ENCODE peak calls at places on chromosomes 7 and 10, in four cellular contexts. G is SJCRH30, K is colonic mucosa, P is pancreas. U is an unnamed sample. For H3K4me1, the result is how much of the 10 kb centered on the place peaks cover.

GRCh38 chr10:93261961-93262610 is 188.4 kb downstream of the CYP26A1 start:
- DNase-seq in G (no peak), K (no peak), P (no peak), U (no peak)

GRCh38 chr7:75575488-75576112 is 83.5 kb downstream of the SPDYE5 start:
- DNase-seq in G (peak), K (no peak), P (no peak), U (no peak)

GRCh38 chr10:132945125-132945893 is 2.9 kb upstream of the CFAP46 start:
- DNase-seq in G (no peak), K (no peak), P (peak), U (no peak)

GRCh38 chr10:77925795-77926565 is 575 bp downstream of the DLG5 start:
- DNase-seq in G (peak), K (peak), P (peak), U (peak)

GRCh38 chr10:15209827-15210509 is 41.5 kb upstream of the NMT2 start:
- DNase-seq in G (peak), K (peak), P (peak), U (peak)

GRCh38 chr7:32275216-32275979 is 205.2 kb upstream of the PDE1C start:
- DNase-seq in G (no peak), K (no peak), P (no peak), U (no peak)

GRCh38 chr10:121572857-121573540 is 25.2 kb downstream of the FGFR2 start:
- DNase-seq in G (no peak), K (peak), P (no peak), U (no peak)

GRCh38 chr10:78747366-78747955 is 321.3 kb upstream of the ZMIZ1 start:
- DNase-seq in G (no peak), K (no peak), P (no peak), U (no peak)

GRCh38 chr10:72483452-72483851 is 128.7 kb upstream of the DNAJB12 start:
- DNase-seq in G (peak), K (no peak), P (no peak), U (no peak)

GRCh38 chr7:81846398-81846797 is 76.6 kb upstream of the HGF start:
- DNase-seq in G (no peak), K (no peak), P (no peak), U (no peak)

GRCh38 chr10:46553238-46554049 is 3.0 kb downstream of the GPRIN2 start:
- DNase-seq in G (no peak), K (peak), P (peak), U (peak)

GRCh38 chr7:96596120-96596826 is 113.4 kb downstream of the SEM1 start:
- DNase-seq in G (peak), K (no peak), P (no peak), U (no peak)

GRCh38 chr10:52318822-52319464 is 4.9 kb downstream of the DKK1 start:
- DNase-seq in G (no peak), K (no peak), P (no peak), U (no peak)

GRCh38 chr7:80078159-80078731 is 56.4 kb upstream of the GNAI1 start:
- DNase-seq in G (no peak), K (no peak), P (no peak), U (no peak)

GRCh38 chr7:1676550-1677071 is 6.5 kb downstream of the ELFN1 start:
- DNase-seq in G (no peak), K (no peak), P (no peak), U (no peak)

GRCh38 chr10:110918269-110918632 is 729 bp downstream of the BBIP1 start:
- DNase-seq in G (no peak), K (peak), P (no peak), U (peak)

GRCh38 chr7:4108951-4109350 is 573.1 kb upstream of the FOXK1 start:
- DNase-seq in G (no peak), K (no peak), P (no peak), U (no peak)

GRCh38 chr7:139840776-139841175 is 11.7 kb downstream of the TBXAS1 start:
- DNase-seq in G (no peak), K (no peak), P (no peak), U (no peak)

GRCh38 chr7:132319481-132319880 is 256.8 kb downstream of the PLXNA4 start:
- DNase-seq in G (no peak), K (no peak), P (no peak), U (no peak)

GRCh38 chr7:39682042-39682441 is 58.7 kb downstream of the RALA start:
- DNase-seq in G (no peak), K (no peak), P (no peak), U (no peak)

GRCh38 chr7:149706398-149706797 is 67.0 kb downstream of the ZNF467 start:
- DNase-seq in G (no peak), K (no peak), P (no peak), U (no peak)

GRCh38 chr7:129315916-129316315 is 91.1 kb downstream of the AHCYL2 start:
- DNase-seq in G (peak), K (no peak), P (no peak), U (no peak)

GRCh38 chr10:30637881-30638467 is 8.4 kb upstream of the LYZL2 start:
- DNase-seq in G (peak), K (no peak), P (no peak), U (no peak)

GRCh38 chr7:27048438-27048837 is 47.4 kb downstream of the HOXA1 start:
- DNase-seq in G (no peak), K (no peak), P (no peak), U (no peak)

GRCh38 chr10:72784551-72785421 is 92.8 kb downstream of the MCU start:
- DNase-seq in G (peak), K (peak), P (no peak), U (peak)

GRCh38 chr10:34286136-34286739 is 528.9 kb downstream of the PARD3 start:
- DNase-seq in G (no peak), K (no peak), P (no peak), U (no peak)

GRCh38 chr10:34282186-34282585 is 532.9 kb downstream of the PARD3 start:
- DNase-seq in G (no peak), K (no peak), P (no peak), U (no peak)

GRCh38 chr10:34280599-34281374 is 534.3 kb downstream of the PARD3 start:
- DNase-seq in G (no peak), K (no peak), P (no peak), U (no peak)

GRCh38 chr10:34281661-34282060 is 533.4 kb downstream of the PARD3 start:
- DNase-seq in G (no peak), K (no peak), P (no peak), U (no peak)
- H3K4me3 ChIP-seq in G (no peak), K (no peak), P (no peak), U (no peak)

GRCh38 chr10:88386878-88387773 is 196.0 kb downstream of the RNLS start:
- DNase-seq in G (no peak), K (peak), P (no peak), U (peak)
- H3K4me1 ChIP-seq in G (under half), K (under half), P (under half), U (under half)

DNA sequence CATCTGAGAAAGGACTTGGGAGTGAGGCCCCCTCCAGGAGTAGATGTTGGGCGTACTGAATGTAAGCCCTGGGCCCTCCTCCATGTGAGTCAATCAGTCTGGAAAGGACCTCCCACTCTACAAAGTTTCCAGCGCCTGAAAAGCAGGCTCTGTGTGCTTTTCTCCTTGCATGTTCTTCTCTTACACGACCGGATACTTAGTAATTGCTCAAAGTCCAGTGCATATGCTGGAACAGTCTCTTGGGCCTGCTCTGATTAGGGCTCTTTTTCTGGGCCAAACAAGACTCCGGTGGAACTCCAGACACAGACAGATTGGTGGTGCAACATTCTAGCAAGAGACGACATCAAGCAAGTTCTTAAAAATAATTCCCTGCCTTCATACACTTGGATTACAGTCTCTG is 38.3 kb upstream of the RAPGEF5 start:
- DNase-seq in G (no peak), K (no peak), P (no peak), U (no peak)
- H3K4me3 ChIP-seq in G (no peak), K (no peak), P (no peak), U (no peak)

DNA sequence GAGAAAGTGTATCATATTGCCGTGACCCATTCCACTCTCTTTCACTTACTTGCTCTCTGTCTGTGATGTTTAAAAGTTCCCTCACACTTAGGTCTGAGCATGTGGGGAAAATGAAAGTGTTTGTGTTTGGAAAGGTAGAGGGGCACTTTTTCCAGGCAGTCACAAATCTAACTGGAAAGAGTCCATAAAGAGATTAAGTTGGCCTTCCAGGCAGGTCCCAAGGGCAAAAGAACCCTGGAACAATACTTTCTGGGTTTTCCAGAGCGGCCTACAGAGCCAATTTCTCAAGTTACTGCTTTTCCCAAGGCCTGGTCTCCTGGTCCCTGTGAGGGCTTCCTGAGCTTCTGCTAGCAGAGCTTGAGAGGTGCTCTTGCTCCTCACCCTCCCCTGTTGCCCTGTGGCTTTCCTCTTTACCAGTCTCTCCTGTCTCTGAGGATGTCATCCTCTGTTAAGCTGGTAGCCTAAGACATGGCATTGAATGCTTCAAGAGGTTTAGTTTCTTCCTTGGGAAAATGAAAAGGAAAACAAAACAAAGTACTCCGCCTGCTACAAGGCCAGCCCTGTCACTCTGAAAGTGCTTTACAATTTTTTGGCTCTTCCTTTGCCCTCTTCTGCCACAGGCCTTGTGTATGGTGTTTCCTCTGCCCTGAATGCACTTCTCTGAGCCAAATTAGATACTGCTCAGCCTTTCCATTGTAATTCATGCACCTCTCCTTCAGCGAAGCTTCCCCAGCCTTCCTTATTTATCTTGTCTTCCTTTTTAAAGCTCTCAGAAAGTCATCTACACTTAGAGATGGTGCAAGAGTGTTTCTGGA is 20.1 kb downstream of the TES start:
- DNase-seq in G (no peak), K (no peak), P (no peak), U (no peak)
- H3K4me1 ChIP-seq in G (under half), K (under half), P (under half), U (under half)

GRCh38 chr10:129711261-129711660 is 244.2 kb downstream of the MGMT start:
- DNase-seq in G (peak), K (no peak), P (no peak), U (no peak)
- H3K4me3 ChIP-seq in G (no peak), K (no peak), P (no peak), U (no peak)

DNA sequence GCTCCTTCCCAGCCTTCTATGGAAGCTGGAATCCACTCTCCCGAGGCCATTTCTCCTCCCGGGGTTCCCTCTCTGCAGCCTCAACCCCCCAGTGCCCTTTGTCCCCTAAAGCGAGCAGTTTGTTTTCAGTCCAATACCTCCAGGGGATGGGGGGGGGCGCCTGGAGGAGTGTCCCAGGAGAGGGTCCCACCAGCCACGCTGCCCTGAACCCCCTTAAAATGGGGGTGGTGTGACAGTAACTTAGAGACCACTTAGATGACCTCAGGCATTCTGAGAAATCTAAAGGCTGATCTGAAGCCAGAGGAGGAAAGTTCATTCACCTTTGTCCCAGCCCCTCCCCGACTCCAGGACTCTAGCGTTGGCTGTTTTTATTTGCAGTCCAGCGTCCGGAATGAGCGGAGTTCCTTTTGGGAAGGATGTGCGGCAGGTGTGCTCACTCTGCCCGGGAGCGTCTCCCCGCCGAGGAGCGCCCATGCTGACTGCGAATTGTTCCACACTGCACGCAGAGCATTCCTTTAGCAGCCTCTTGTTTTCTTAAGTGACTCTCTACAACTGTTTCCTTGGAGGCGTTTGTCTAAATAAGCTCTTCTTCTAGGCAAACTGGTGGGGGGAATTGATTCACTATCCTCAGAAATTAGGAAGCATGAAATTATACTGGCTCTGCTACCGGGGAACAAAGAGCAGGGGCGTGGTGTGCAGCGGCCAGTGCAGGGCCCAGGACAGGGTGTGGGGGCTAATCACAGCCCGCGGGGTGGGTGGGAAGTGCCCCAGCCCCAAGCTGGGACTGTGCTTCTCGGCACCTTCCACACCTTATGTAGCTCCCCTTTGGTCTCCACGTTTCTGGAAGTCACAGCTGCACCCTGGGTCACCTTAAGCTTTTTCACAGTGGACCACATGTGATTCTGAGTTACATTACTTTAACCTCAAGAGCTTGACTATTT is 46.3 kb downstream of the SYPL1 start:
- DNase-seq in G (no peak), K (peak), P (no peak), U (no peak)
- H3K4me1 ChIP-seq in G (under half), K (under half), P (under half), U (under half)

GRCh38 chr10:34196058-34196433 is 619.0 kb downstream of the PARD3 start:
- DNase-seq in G (no peak), K (no peak), P (no peak), U (no peak)
- H3K4me3 ChIP-seq in G (no peak), K (no peak), P (no peak), U (no peak)

GRCh38 chr10:49651039-49651835 is 28.2 kb upstream of the C10orf53 start:
- DNase-seq in G (no peak), K (no peak), P (no peak), U (no peak)
- H3K4me1 ChIP-seq in G (under half), K (under half), P (under half), U (under half)

GRCh38 chr10:35992107-35992506 is 350.0 kb upstream of the FZD8 start:
- DNase-seq in G (no peak), K (no peak), P (no peak), U (no peak)

GRCh38 chr10:35986756-35987467 is 344.8 kb upstream of the FZD8 start:
- DNase-seq in G (peak), K (no peak), P (no peak), U (no peak)
- H3K4me3 ChIP-seq in G (peak), K (no peak), P (no peak), U (no peak)

DNA sequence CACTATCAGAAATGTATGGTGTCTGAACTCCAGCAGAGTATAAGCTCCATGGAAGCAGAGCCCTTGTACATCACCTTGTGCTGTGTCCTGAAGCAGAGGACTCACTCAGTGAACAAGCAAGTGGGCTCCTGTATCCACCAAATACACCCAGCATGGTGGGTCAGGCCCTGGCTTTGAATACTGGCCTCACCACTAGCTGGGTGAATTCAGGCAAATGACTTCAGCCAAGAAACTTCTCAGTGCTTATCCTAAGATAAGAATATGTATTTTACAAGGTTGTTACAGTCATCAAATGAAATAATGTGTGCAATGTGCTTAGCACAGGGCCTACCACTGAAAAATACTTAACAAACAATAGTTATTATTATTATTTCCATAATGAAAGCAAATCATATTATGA is 62.6 kb downstream of the CALD1 start:
- DNase-seq in G (no peak), K (no peak), P (no peak), U (no peak)
- H3K4me1 ChIP-seq in G (under half), K (under half), P (under half), U (under half)

U was measured in lung.